ENCODE peak calls at places on chromosome 1, in four cellular contexts. One of them, this sample, is unnamed.

GRCh38 chr1:119720866-119721440 is 9.2 kb downstream of the PHGDH start:
- DNase-seq in T-helper 9 cell: no peak
- DNase-seq in left colon: no peak
- DNase-seq in PC-3: no peak
- DNase-seq in this sample: no peak

GRCh38 chr1:200780545-200781444 is 42.1 kb downstream of the CAMSAP2 start:
- DNase-seq in T-helper 9 cell: no peak
- DNase-seq in left colon: no peak
- DNase-seq in PC-3: peak; percentile 32
- DNase-seq in this sample: no peak

GRCh38 chr1:10968411-10968826 is 44.0 kb upstream of the TARDBP start:
- DNase-seq in T-helper 9 cell: no peak
- DNase-seq in left colon: peak; percentile 54
- DNase-seq in PC-3: peak; percentile 4
- DNase-seq in this sample: peak; percentile 94

GRCh38 chr1:58768971-58769808 is 14.7 kb downstream of the JUN start:
- DNase-seq in T-helper 9 cell: peak; percentile 51
- DNase-seq in left colon: peak; percentile 53
- DNase-seq in PC-3: peak; percentile 83
- DNase-seq in this sample: peak; percentile 87

GRCh38 chr1:201146626-201147390 is 7.5 kb downstream of the TMEM9 start:
- DNase-seq in T-helper 9 cell: no peak
- DNase-seq in left colon: no peak
- DNase-seq in PC-3: no peak
- DNase-seq in this sample: no peak

GRCh38 chr1:98410082-98410481 is 251.4 kb upstream of the SNX7 start:
- DNase-seq in T-helper 9 cell: no peak
- DNase-seq in left colon: no peak
- DNase-seq in PC-3: no peak
- DNase-seq in this sample: no peak

GRCh38 chr1:88867743-88868521 is 23.4 kb downstream of the GTF2B start:
- DNase-seq in T-helper 9 cell: no peak
- DNase-seq in left colon: no peak
- DNase-seq in PC-3: no peak
- DNase-seq in this sample: no peak

GRCh38 chr1:47212636-47213229 is 19.3 kb downstream of the TAL1 start:
- DNase-seq in T-helper 9 cell: no peak
- DNase-seq in left colon: no peak
- DNase-seq in PC-3: no peak
- DNase-seq in this sample: no peak

GRCh38 chr1:94792473-94792875 is 27.7 kb upstream of the SLC44A3 start:
- DNase-seq in T-helper 9 cell: no peak
- DNase-seq in left colon: peak; percentile 42
- DNase-seq in PC-3: peak; percentile 72
- DNase-seq in this sample: peak; percentile 33